ENCODE peak calls at places on chromosomes 4 and X, in seven cellular contexts. J is D341Med, I is KBM-7, O is ACHN, M is astrocyte of the hippocampus, K is GM19239, B is neural crest cell. W is an unnamed sample.

GRCh38 chrX:131704136-131704695 is 160.3 kb downstream of the OR13H1 start:
- DNase-seq in J (no peak), I (no peak), O (peak; percentile 0), M (peak; percentile 89), K (no peak), B (no peak), W (no peak)

GRCh38 chr4:47219586-47219985 is 188.2 kb downstream of the GABRB1 start:
- DNase-seq in J (no peak), I (no peak), O (no peak), M (no peak), K (no peak), B (no peak), W (no peak)

GRCh38 chrX:30957753-30958152 is 68.7 kb upstream of the TAB3 start:
- DNase-seq in J (no peak), I (no peak), O (peak; percentile 79), M (peak; percentile 62), K (no peak), B (no peak), W (peak; percentile 21)

GRCh38 chrX:153476628-153477027 is 6.3 kb upstream of the HAUS7 start:
- DNase-seq in J (peak; percentile 66), I (no peak), O (no peak), M (peak; percentile 41), K (no peak), B (no peak), W (no peak)

GRCh38 chr4:159608434-159608833 is 505.6 kb downstream of the RAPGEF2 start:
- DNase-seq in J (no peak), I (no peak), O (no peak), M (peak; percentile 76), K (no peak), B (no peak), W (peak; percentile 45)

GRCh38 chr4:175758595-175758994 is 53.5 kb downstream of the GPM6A start:
- DNase-seq in J (no peak), I (no peak), O (no peak), M (peak; percentile 2), K (no peak), B (no peak), W (no peak)

GRCh38 chr4:150240011-150240410 is 161.8 kb downstream of the DCLK2 start:
- DNase-seq in J (no peak), I (no peak), O (no peak), M (peak; percentile 74), K (no peak), B (no peak), W (no peak)

GRCh38 chr4:174069848-174070330 is 213.6 kb downstream of the FBXO8 start:
- DNase-seq in J (no peak), I (no peak), O (no peak), M (no peak), K (no peak), B (no peak), W (no peak)

W was measured in cardiac muscle cell.